ENCODE peak calls at places on chromosomes 13 and 19, in five cellular contexts. One of them, this sample, is unnamed.

GRCh38 chr19:16449330-16449961 is 22.3 kb downstream of the EPS15L1 start:
- DNase-seq in cardiac muscle cell: no peak
- DNase-seq in HFF-Myc: no peak
- DNase-seq in K562: no peak
- DNase-seq in CD8-positive, alpha-beta T cell: peak
- DNase-seq in this sample: peak

GRCh38 chr13:101875091-101875490 is 422.6 kb downstream of the ITGBL1 start:
- DNase-seq in cardiac muscle cell: no peak
- DNase-seq in HFF-Myc: no peak
- DNase-seq in K562: no peak
- DNase-seq in CD8-positive, alpha-beta T cell: no peak
- DNase-seq in this sample: no peak

GRCh38 chr13:38530492-38530891 is 156.4 kb upstream of the FREM2 start:
- DNase-seq in cardiac muscle cell: peak
- DNase-seq in HFF-Myc: peak
- DNase-seq in K562: no peak
- DNase-seq in CD8-positive, alpha-beta T cell: no peak
- DNase-seq in this sample: peak

GRCh38 chr19:45589768-45590167 is 5.2 kb upstream of the OPA3 start:
- DNase-seq in cardiac muscle cell: no peak
- DNase-seq in HFF-Myc: no peak
- DNase-seq in K562: no peak
- DNase-seq in CD8-positive, alpha-beta T cell: no peak
- DNase-seq in this sample: no peak

GRCh38 chr13:48994731-48995130 is 19.0 kb downstream of the FNDC3A start:
- DNase-seq in cardiac muscle cell: peak
- DNase-seq in HFF-Myc: no peak
- DNase-seq in K562: no peak
- DNase-seq in CD8-positive, alpha-beta T cell: no peak
- DNase-seq in this sample: no peak

GRCh38 chr13:81738364-81738763 is 1397.4 kb upstream of the SPRY2 start:
- DNase-seq in cardiac muscle cell: no peak
- DNase-seq in HFF-Myc: no peak
- DNase-seq in K562: no peak
- DNase-seq in CD8-positive, alpha-beta T cell: no peak
- DNase-seq in this sample: no peak

GRCh38 chr19:10929402-10929794 is 787 bp downstream of the TIMM29 start:
- DNase-seq in cardiac muscle cell: no peak
- DNase-seq in HFF-Myc: no peak
- DNase-seq in K562: peak
- DNase-seq in CD8-positive, alpha-beta T cell: no peak
- DNase-seq in this sample: no peak

GRCh38 chr19:14150041-14150769 is 13.8 kb upstream of the ASF1B start:
- DNase-seq in cardiac muscle cell: no peak
- DNase-seq in HFF-Myc: no peak
- DNase-seq in K562: no peak
- DNase-seq in CD8-positive, alpha-beta T cell: no peak
- DNase-seq in this sample: peak

GRCh38 chr13:112444001-112444311 is 67.8 kb downstream of the SPACA7 start:
- DNase-seq in cardiac muscle cell: peak
- DNase-seq in HFF-Myc: peak
- DNase-seq in K562: peak
- DNase-seq in CD8-positive, alpha-beta T cell: no peak
- DNase-seq in this sample: peak

GRCh38 chr13:75226755-75227435 is 255.1 kb downstream of the TBC1D4 start:
- DNase-seq in cardiac muscle cell: peak
- DNase-seq in HFF-Myc: no peak
- DNase-seq in K562: no peak
- DNase-seq in CD8-positive, alpha-beta T cell: no peak
- DNase-seq in this sample: no peak

GRCh38 chr19:7397687-7398086 is 49.0 kb downstream of the ARHGEF18 start:
- DNase-seq in cardiac muscle cell: peak
- DNase-seq in HFF-Myc: peak
- DNase-seq in K562: no peak
- DNase-seq in CD8-positive, alpha-beta T cell: no peak
- DNase-seq in this sample: no peak

GRCh38 chr19:1016647-1017114 is 4.2 kb downstream of the TMEM259 start:
- DNase-seq in cardiac muscle cell: no peak
- DNase-seq in HFF-Myc: no peak
- DNase-seq in K562: no peak
- DNase-seq in CD8-positive, alpha-beta T cell: no peak
- DNase-seq in this sample: no peak

GRCh38 chr19:29690842-29691241 is 24.2 kb downstream of the C19orf12 start:
- DNase-seq in cardiac muscle cell: peak
- DNase-seq in HFF-Myc: no peak
- DNase-seq in K562: peak
- DNase-seq in CD8-positive, alpha-beta T cell: peak
- DNase-seq in this sample: peak

GRCh38 chr19:22545751-22546150 is 88.4 kb upstream of the ZNF492 start:
- DNase-seq in cardiac muscle cell: peak
- DNase-seq in HFF-Myc: peak
- DNase-seq in K562: peak
- DNase-seq in CD8-positive, alpha-beta T cell: no peak
- DNase-seq in this sample: peak
- TF ChIP-seq CTCF in cardiac muscle cell: no peak
- TF ChIP-seq CTCF in HFF-Myc: peak
- TF ChIP-seq CTCF in K562: peak
- TF ChIP-seq CTCF in CD8-positive, alpha-beta T cell: no peak
- TF ChIP-seq CTCF in this sample: peak

GRCh38 chr13:52847322-52847681 is 1.1 kb downstream of the PCDH8 start:
- DNase-seq in cardiac muscle cell: no peak
- DNase-seq in HFF-Myc: no peak
- DNase-seq in K562: no peak
- DNase-seq in CD8-positive, alpha-beta T cell: no peak
- DNase-seq in this sample: no peak

GRCh38 chr13:52846567-52847321 is 1.7 kb downstream of the PCDH8 start:
- DNase-seq in cardiac muscle cell: peak
- DNase-seq in HFF-Myc: no peak
- DNase-seq in K562: no peak
- DNase-seq in CD8-positive, alpha-beta T cell: no peak
- DNase-seq in this sample: peak

GRCh38 chr13:52847682-52848432 is 583 bp downstream of the PCDH8 start:
- DNase-seq in cardiac muscle cell: no peak
- DNase-seq in HFF-Myc: no peak
- DNase-seq in K562: no peak
- DNase-seq in CD8-positive, alpha-beta T cell: no peak
- DNase-seq in this sample: no peak

GRCh38 chr13:52845334-52845761 is 3.1 kb downstream of the PCDH8 start:
- DNase-seq in cardiac muscle cell: no peak
- DNase-seq in HFF-Myc: no peak
- DNase-seq in K562: no peak
- DNase-seq in CD8-positive, alpha-beta T cell: no peak
- DNase-seq in this sample: no peak

DNA sequence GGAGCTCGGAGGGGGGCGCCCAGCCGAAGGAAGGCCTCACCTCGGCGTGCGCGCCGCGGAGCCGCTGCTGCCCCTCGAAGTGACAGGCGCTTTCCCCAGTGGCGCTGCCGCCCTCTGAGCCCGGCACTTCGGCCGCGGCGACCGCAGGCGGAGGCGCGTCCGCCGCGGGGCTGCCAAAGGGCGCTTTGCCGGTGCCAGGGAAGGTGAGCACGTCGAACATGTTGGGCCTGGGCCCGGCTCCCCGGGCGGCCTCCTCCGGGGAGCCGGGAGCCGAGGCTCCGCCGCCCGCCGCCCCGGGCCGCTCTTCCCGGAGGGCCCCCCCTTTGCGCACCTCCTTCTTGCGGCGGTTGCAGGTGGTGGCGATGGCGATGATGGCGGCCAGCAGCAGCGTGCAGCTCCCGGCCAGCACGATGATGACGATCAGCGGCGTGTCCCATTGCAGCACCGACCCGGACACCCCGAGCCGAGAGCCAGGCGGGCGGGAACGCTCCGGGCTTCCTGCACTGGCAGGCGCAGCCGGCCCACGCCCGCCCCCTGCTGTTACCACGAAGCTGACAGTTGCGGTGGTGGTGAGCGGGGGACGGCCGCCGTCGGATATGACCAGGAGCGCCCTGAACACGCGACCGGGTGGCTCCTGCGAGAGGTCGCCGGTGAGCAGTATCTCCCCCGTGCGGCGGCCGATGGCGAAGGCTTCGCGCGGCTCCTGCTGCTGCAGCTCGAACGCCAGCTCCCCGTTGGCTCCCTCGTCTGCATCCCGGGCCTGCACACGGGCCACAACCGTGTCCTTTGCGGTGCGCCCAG is 2.5 kb downstream of the PCDH8 start:
- DNase-seq in cardiac muscle cell: peak
- DNase-seq in HFF-Myc: no peak
- DNase-seq in K562: no peak
- DNase-seq in CD8-positive, alpha-beta T cell: no peak
- DNase-seq in this sample: peak
- TF ChIP-seq CTCF in cardiac muscle cell: peak
- TF ChIP-seq CTCF in HFF-Myc: peak
- TF ChIP-seq CTCF in K562: no peak
- TF ChIP-seq CTCF in CD8-positive, alpha-beta T cell: no peak
- TF ChIP-seq CTCF in this sample: no peak

DNA sequence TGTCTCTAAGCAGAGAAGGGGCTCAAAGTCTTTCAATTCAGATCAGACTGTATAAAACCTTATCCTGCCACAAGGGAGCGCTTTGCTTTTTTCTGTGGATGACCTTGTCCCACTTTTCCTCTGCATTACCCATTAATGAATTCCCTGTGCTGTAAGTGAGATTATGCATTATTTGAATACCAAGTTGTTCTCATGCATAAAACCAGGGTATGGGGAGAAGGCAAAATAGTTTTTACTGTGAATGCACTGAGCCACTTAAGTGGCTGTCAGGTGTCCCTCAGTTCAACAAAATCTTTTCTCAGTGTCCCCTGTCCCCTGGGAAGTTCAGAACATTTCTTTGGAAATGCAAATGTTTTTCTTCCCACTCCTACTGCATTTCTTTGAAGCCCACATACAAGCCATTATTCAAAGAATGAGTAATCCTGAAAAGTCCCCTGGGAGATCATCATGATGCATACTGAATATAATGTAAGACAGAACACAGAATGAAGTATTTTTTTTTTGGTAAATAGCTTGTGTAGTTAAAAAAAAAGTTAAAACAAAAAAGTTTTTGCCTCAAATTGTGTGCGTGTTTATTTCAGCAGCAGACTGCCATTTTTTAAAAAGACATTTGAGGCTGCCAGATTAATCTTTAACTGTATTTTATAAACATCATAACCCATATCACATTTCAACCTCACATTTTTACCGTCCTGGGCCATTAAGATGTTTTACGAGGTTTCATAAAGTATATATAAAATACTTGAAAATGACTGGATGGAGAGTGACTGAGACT is 506.7 kb upstream of the PCDH9 start:
- DNase-seq in cardiac muscle cell: peak
- DNase-seq in HFF-Myc: no peak
- DNase-seq in K562: no peak
- DNase-seq in CD8-positive, alpha-beta T cell: no peak
- DNase-seq in this sample: no peak
- TF ChIP-seq CTCF in cardiac muscle cell: no peak
- TF ChIP-seq CTCF in HFF-Myc: no peak
- TF ChIP-seq CTCF in K562: peak
- TF ChIP-seq CTCF in CD8-positive, alpha-beta T cell: no peak
- TF ChIP-seq CTCF in this sample: no peak

DNA sequence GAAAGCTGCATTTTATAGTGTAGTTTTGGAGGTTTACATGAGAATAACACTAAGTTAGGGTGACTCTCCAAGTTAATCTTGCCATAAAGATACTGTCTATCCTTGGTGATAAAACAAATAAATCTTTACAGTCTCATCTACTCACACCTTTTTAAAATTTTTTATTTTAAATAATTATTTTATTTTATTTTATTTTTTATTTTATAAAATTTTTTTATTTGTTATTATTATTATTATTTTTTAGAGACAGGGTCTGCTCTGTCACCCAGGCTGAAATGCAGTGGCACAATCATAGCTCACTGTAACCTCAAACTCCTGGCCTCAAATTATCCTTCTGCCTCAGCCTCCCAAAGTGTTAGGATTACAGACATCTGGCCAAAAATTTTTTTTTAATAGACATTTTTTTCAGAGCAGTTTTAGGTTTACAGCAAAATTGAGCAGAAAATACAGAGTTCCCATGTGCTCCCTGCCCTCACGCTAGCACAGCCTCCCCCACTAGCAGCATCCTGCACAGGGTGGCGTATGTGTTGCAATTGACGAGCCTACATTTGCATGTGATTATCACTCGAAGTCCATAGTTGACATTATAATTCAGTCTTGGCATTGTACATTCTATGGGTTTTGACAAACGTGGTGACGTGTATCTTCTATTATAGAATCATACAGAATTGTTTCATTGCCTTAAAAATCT is 41.0 kb downstream of the RASL11A start:
- DNase-seq in cardiac muscle cell: no peak
- DNase-seq in HFF-Myc: no peak
- DNase-seq in K562: no peak
- DNase-seq in CD8-positive, alpha-beta T cell: no peak
- DNase-seq in this sample: no peak
- TF ChIP-seq CTCF in cardiac muscle cell: no peak
- TF ChIP-seq CTCF in HFF-Myc: no peak
- TF ChIP-seq CTCF in K562: no peak
- TF ChIP-seq CTCF in CD8-positive, alpha-beta T cell: no peak
- TF ChIP-seq CTCF in this sample: no peak